ENCODE peak calls at places on chromosomes 7 and 10, in six cellular contexts. One of them, this sample, is unnamed. For H3K4me1, the result is how much of the 10 kb centered on the place peaks cover.

GRCh38 chr7:111914287-111914686 is 291.9 kb downstream of the DOCK4 start:
- DNase-seq in mesenchymal stem cell: no peak
- DNase-seq in H9: no peak
- DNase-seq in neuronal stem cell: no peak
- DNase-seq in IMR-90: no peak
- DNase-seq in H1: no peak
- DNase-seq in this sample: no peak

GRCh38 chr7:107049971-107050532 is 5.5 kb downstream of the PRKAR2B start:
- DNase-seq in mesenchymal stem cell: no peak
- DNase-seq in H9: no peak
- DNase-seq in neuronal stem cell: no peak
- DNase-seq in IMR-90: no peak
- DNase-seq in H1: no peak
- DNase-seq in this sample: no peak

GRCh38 chr7:94417921-94418320 is 23.2 kb downstream of the COL1A2 start:
- DNase-seq in mesenchymal stem cell: no peak
- DNase-seq in H9: no peak
- DNase-seq in neuronal stem cell: no peak
- DNase-seq in IMR-90: no peak
- DNase-seq in H1: no peak
- DNase-seq in this sample: no peak

GRCh38 chr10:71475243-71475871 is 78.6 kb downstream of the CDH23 start:
- DNase-seq in mesenchymal stem cell: no peak
- DNase-seq in H9: peak
- DNase-seq in neuronal stem cell: no peak
- DNase-seq in IMR-90: no peak
- DNase-seq in H1: no peak
- DNase-seq in this sample: peak

GRCh38 chr7:149770728-149771127 is 2.7 kb downstream of the ZNF467 start:
- DNase-seq in mesenchymal stem cell: no peak
- DNase-seq in H9: no peak
- DNase-seq in neuronal stem cell: no peak
- DNase-seq in IMR-90: no peak
- DNase-seq in H1: no peak
- DNase-seq in this sample: no peak

GRCh38 chr10:116287906-116288501 is 15.0 kb upstream of the GFRA1 start:
- DNase-seq in mesenchymal stem cell: peak
- DNase-seq in H9: no peak
- DNase-seq in neuronal stem cell: no peak
- DNase-seq in IMR-90: peak
- DNase-seq in H1: no peak
- DNase-seq in this sample: peak

GRCh38 chr7:70177166-70177565 is 578.9 kb downstream of the AUTS2 start:
- DNase-seq in mesenchymal stem cell: no peak
- DNase-seq in H9: no peak
- DNase-seq in neuronal stem cell: no peak
- DNase-seq in IMR-90: no peak
- DNase-seq in H1: no peak
- DNase-seq in this sample: no peak

GRCh38 chr7:50210706-50211115 is 93.8 kb upstream of the IKZF1 start:
- DNase-seq in mesenchymal stem cell: no peak
- DNase-seq in H9: no peak
- DNase-seq in neuronal stem cell: no peak
- DNase-seq in IMR-90: no peak
- DNase-seq in H1: no peak
- DNase-seq in this sample: peak

GRCh38 chr10:132866601-132867381 is 75.6 kb downstream of the CFAP46 start:
- DNase-seq in mesenchymal stem cell: no peak
- DNase-seq in H9: peak
- DNase-seq in neuronal stem cell: no peak
- DNase-seq in IMR-90: no peak
- DNase-seq in H1: peak
- DNase-seq in this sample: no peak

GRCh38 chr7:141039366-141039765 is 24.6 kb upstream of the MRPS33 start:
- DNase-seq in mesenchymal stem cell: no peak
- DNase-seq in H9: no peak
- DNase-seq in neuronal stem cell: no peak
- DNase-seq in IMR-90: peak
- DNase-seq in H1: no peak
- DNase-seq in this sample: no peak

GRCh38 chr10:115355162-115355760 is 262.1 kb downstream of the ATRNL1 start:
- DNase-seq in mesenchymal stem cell: peak
- DNase-seq in H9: peak
- DNase-seq in neuronal stem cell: peak
- DNase-seq in IMR-90: peak
- DNase-seq in H1: peak
- DNase-seq in this sample: peak

GRCh38 chr10:99784025-99784730 is 1.7 kb downstream of the ABCC2 start:
- DNase-seq in mesenchymal stem cell: peak
- DNase-seq in H9: no peak
- DNase-seq in neuronal stem cell: no peak
- DNase-seq in IMR-90: peak
- DNase-seq in H1: no peak
- DNase-seq in this sample: peak

GRCh38 chr7:40760997-40761396 is 626.2 kb downstream of the SUGCT start:
- DNase-seq in mesenchymal stem cell: peak
- DNase-seq in H9: no peak
- DNase-seq in neuronal stem cell: no peak
- DNase-seq in IMR-90: no peak
- DNase-seq in H1: no peak
- DNase-seq in this sample: no peak

GRCh38 chr10:15793664-15794063 is 66.6 kb downstream of the MINDY3 start:
- DNase-seq in mesenchymal stem cell: no peak
- DNase-seq in H9: no peak
- DNase-seq in neuronal stem cell: no peak
- DNase-seq in IMR-90: no peak
- DNase-seq in H1: no peak
- DNase-seq in this sample: no peak
- H3K4me1 ChIP-seq in mesenchymal stem cell: under half
- H3K4me1 ChIP-seq in H9: under half
- H3K4me1 ChIP-seq in neuronal stem cell: under half
- H3K4me1 ChIP-seq in IMR-90: under half
- H3K4me1 ChIP-seq in H1: under half
- H3K4me1 ChIP-seq in this sample: under half

DNA sequence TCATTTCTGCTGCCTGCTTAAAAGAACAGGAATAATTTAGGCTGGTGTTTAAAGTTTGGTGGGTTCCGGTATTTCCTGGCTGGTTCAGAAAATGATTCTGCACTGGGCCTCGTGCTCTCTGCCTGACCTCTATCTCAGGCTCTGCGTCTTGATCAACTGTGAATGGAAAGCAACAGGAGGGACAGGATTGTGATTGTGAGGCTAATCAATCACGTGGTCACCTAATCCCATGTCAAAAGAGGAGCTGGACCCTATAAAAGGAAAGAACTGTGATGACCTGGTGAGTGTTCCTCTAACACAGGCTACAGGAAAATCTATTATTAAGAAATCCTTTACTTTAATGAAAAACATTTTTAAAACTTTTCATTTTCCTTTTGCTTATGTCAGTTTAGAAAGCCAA is at the start of gene DHX32:
- DNase-seq in mesenchymal stem cell: peak
- DNase-seq in H9: peak
- DNase-seq in neuronal stem cell: peak
- DNase-seq in IMR-90: no peak
- DNase-seq in H1: no peak
- DNase-seq in this sample: no peak
- H3K9ac ChIP-seq in mesenchymal stem cell: no peak
- H3K9ac ChIP-seq in H9: no peak
- H3K9ac ChIP-seq in neuronal stem cell: no peak
- H3K9ac ChIP-seq in IMR-90: peak
- H3K9ac ChIP-seq in H1: peak
- H3K9ac ChIP-seq in this sample: no peak

GRCh38 chr10:108490931-108491330 is 1326.4 kb upstream of the SORCS1 start:
- DNase-seq in mesenchymal stem cell: no peak
- DNase-seq in H9: no peak
- DNase-seq in neuronal stem cell: no peak
- DNase-seq in IMR-90: no peak
- DNase-seq in H1: no peak
- DNase-seq in this sample: no peak
- H3K14ac ChIP-seq in mesenchymal stem cell: no peak
- H3K14ac ChIP-seq in H9: no peak
- H3K14ac ChIP-seq in neuronal stem cell: no peak
- H3K14ac ChIP-seq in IMR-90: no peak
- H3K14ac ChIP-seq in H1: no peak
- H3K14ac ChIP-seq in this sample: no peak

GRCh38 chr10:119287613-119287991 is 80.2 kb downstream of the GRK5 start:
- DNase-seq in mesenchymal stem cell: no peak
- DNase-seq in H9: no peak
- DNase-seq in neuronal stem cell: no peak
- DNase-seq in IMR-90: no peak
- DNase-seq in H1: no peak
- DNase-seq in this sample: no peak
- H3K4me1 ChIP-seq in mesenchymal stem cell: under half
- H3K4me1 ChIP-seq in H9: under half
- H3K4me1 ChIP-seq in neuronal stem cell: under half
- H3K4me1 ChIP-seq in IMR-90: under half
- H3K4me1 ChIP-seq in H1: under half
- H3K4me1 ChIP-seq in this sample: under half

GRCh38 chr10:96588060-96588554 is 1.3 kb upstream of the TM9SF3 start:
- DNase-seq in mesenchymal stem cell: no peak
- DNase-seq in H9: no peak
- DNase-seq in neuronal stem cell: no peak
- DNase-seq in IMR-90: no peak
- DNase-seq in H1: no peak
- DNase-seq in this sample: no peak
- H3K9ac ChIP-seq in mesenchymal stem cell: peak
- H3K9ac ChIP-seq in H9: no peak
- H3K9ac ChIP-seq in neuronal stem cell: no peak
- H3K9ac ChIP-seq in IMR-90: peak
- H3K9ac ChIP-seq in H1: no peak
- H3K9ac ChIP-seq in this sample: no peak

DNA sequence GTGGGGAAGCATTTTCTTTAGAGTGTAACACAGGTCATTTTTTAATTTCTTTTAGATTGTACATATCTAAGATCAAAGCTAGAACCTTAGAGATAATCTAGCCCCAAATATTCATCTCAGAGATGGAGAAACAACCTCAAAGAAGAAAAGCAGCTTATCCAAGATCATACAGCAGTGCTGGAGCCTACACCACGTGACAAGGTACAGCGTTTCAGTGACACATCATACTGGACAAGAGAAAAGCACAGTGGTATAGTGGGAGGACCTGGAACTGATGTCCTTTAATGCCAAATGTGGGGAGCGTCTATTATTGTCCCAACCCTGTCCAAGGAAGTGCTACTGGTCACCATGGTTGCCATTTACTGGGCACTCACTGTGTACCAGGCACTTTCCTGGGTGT is 445.8 kb downstream of the RPS24 start:
- DNase-seq in mesenchymal stem cell: no peak
- DNase-seq in H9: no peak
- DNase-seq in neuronal stem cell: no peak
- DNase-seq in IMR-90: no peak
- DNase-seq in H1: no peak
- DNase-seq in this sample: no peak
- H3K14ac ChIP-seq in mesenchymal stem cell: no peak
- H3K14ac ChIP-seq in H9: no peak
- H3K14ac ChIP-seq in neuronal stem cell: no peak
- H3K14ac ChIP-seq in IMR-90: no peak
- H3K14ac ChIP-seq in H1: no peak
- H3K14ac ChIP-seq in this sample: no peak

GRCh38 chr10:17023386-17024298 is 106.0 kb downstream of the CUBN start:
- DNase-seq in mesenchymal stem cell: peak
- DNase-seq in H9: peak
- DNase-seq in neuronal stem cell: no peak
- DNase-seq in IMR-90: peak
- DNase-seq in H1: no peak
- DNase-seq in this sample: peak
- H3K4me1 ChIP-seq in mesenchymal stem cell: under half
- H3K4me1 ChIP-seq in H9: under half
- H3K4me1 ChIP-seq in neuronal stem cell: under half
- H3K4me1 ChIP-seq in IMR-90: under half
- H3K4me1 ChIP-seq in H1: under half
- H3K4me1 ChIP-seq in this sample: under half

DNA sequence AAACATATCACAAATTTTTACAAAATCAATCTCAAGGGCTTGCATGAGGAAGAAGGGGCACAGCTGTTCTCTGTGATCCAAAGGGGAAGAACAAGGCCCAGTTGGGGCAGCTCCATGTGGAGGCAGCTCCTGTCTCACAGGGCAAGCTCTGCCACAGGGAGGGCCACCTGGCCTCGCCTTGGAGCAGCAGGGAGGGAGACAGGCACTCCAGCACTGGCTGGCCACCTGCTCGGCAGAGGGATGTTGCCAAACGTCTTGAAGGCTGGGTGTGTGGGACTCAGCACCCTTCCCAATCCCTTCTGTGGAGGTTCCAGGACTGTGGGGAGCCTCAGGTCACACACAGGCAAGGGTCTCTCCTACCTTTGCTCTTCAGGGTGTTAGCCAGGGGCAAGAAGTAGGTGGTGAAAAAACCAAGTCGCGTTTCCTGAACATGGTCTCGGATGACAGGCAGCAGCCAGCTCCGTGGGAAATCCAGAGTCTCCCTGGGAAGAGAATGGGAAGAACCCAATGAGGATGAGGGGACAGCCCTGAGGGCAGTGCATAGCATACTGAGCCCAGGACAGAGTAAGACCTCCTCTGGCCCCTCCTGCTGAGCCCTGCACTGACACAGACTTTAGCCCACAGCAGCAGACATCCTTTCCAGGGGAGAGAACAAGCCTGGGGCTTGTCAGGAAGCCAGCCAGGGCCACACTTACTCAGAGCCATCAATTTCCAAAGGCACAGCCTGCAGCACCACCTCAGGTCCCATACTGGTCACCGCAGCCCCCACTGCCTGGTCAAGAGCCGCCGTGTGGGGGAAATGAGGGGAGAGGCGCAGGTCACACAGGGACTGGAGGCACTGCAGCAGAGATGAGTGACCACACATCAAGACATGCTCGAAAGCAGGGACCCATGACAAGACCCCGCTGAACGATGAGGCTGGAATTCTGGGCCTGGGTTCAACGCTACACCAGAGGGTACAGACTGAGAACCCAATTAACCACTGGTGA is 21.9 kb downstream of the RRP12 start:
- DNase-seq in mesenchymal stem cell: peak
- DNase-seq in H9: no peak
- DNase-seq in neuronal stem cell: no peak
- DNase-seq in IMR-90: no peak
- DNase-seq in H1: no peak
- DNase-seq in this sample: no peak
- H3K9ac ChIP-seq in mesenchymal stem cell: no peak
- H3K9ac ChIP-seq in H9: no peak
- H3K9ac ChIP-seq in neuronal stem cell: peak
- H3K9ac ChIP-seq in IMR-90: no peak
- H3K9ac ChIP-seq in H1: no peak
- H3K9ac ChIP-seq in this sample: no peak

GRCh38 chr7:66348959-66349358 is 143.8 kb downstream of the TPST1 start:
- DNase-seq in mesenchymal stem cell: no peak
- DNase-seq in H9: no peak
- DNase-seq in neuronal stem cell: no peak
- DNase-seq in IMR-90: no peak
- DNase-seq in H1: no peak
- DNase-seq in this sample: no peak
- H3K14ac ChIP-seq in mesenchymal stem cell: no peak
- H3K14ac ChIP-seq in H9: no peak
- H3K14ac ChIP-seq in neuronal stem cell: no peak
- H3K14ac ChIP-seq in IMR-90: no peak
- H3K14ac ChIP-seq in H1: no peak
- H3K14ac ChIP-seq in this sample: no peak

This sample was measured in trophoblast cell.